ENCODE peak calls at places on chromosomes 16 and 17, in six cellular contexts. M is psoas muscle, B is endodermal cell, A is fibroblast of lung, Z is tibial artery, W is adrenal gland. N is an unnamed sample.
A peak's percentile ranks its signal among the peaks of the same experiment; 100 is the strongest.

GRCh38 chr17:51088287-51088686 is 32.4 kb downstream of the SPAG9 start:
- DNase-seq in B (no peak), A (no peak), W (no peak), Z (no peak), M (no peak), N (no peak)

GRCh38 chr16:80274576-80275191 is 266.1 kb upstream of the DYNLRB2 start:
- DNase-seq in M (no peak), B (no peak), A (peak; percentile 23), W (no peak), Z (no peak), N (peak; percentile 49)

GRCh38 chr17:12794919-12795517 is 5.7 kb downstream of the ARHGAP44 start:
- DNase-seq in A (no peak), M (no peak), B (no peak), Z (no peak), W (no peak), N (no peak)

GRCh38 chr17:72125742-72126141 is 4.9 kb downstream of the SOX9 start:
- DNase-seq in W (no peak), B (no peak), Z (no peak), A (no peak), M (no peak), N (no peak)

GRCh38 chr16:31477220-31478216 is 5.4 kb upstream of the SLC5A2 start:
- DNase-seq in B (peak; percentile 92), M (peak; percentile 59), Z (no peak), A (no peak), W (peak; percentile 59), N (no peak)

GRCh38 chr17:31869031-31869430 is 10.0 kb upstream of the COPRS start:
- DNase-seq in Z (no peak), W (no peak), B (no peak), M (no peak), A (no peak), N (no peak)

GRCh38 chr17:21174719-21175118 is 39.2 kb downstream of the TMEM11 start:
- DNase-seq in B (peak; percentile 36), Z (no peak), M (peak; percentile 69), A (no peak), W (no peak), N (no peak)

GRCh38 chr16:14409563-14409962 is 220.5 kb downstream of the PARN start:
- DNase-seq in M (peak; percentile 67), A (peak; percentile 92), W (no peak), Z (peak; percentile 84), B (no peak), N (peak; percentile 37)

GRCh38 chr17:17416400-17417360 is 60.1 kb upstream of the MED9 start:
- DNase-seq in A (peak; percentile 68), Z (no peak), M (no peak), B (peak; percentile 45), W (peak; percentile 29), N (no peak)

GRCh38 chr16:28261916-28262315 is 30.4 kb upstream of the SBK1 start:
- DNase-seq in W (no peak), B (no peak), A (no peak), Z (no peak), M (peak; percentile 94), N (no peak)

GRCh38 chr17:7912927-7913524 is 3.1 kb downstream of the RNF227 start:
- DNase-seq in M (no peak), A (peak; percentile 86), Z (no peak), B (peak; percentile 74), W (no peak), N (peak; percentile 61)

GRCh38 chr16:65745201-65745600 is 621.3 kb upstream of the CDH5 start:
- DNase-seq in W (no peak), B (no peak), M (no peak), Z (no peak), A (no peak), N (no peak)

GRCh38 chr16:1019234-1019933 is 37.8 kb downstream of the SOX8 start:
- DNase-seq in Z (no peak), M (no peak), A (no peak), B (no peak), W (no peak), N (peak; percentile 45)

GRCh38 chr17:79760197-79760906 is 17.6 kb upstream of the CBX2 start:
- DNase-seq in W (no peak), A (no peak), Z (no peak), M (no peak), B (no peak), N (no peak)

GRCh38 chr17:19508327-19508867 is 25.3 kb upstream of the SLC47A1 start:
- DNase-seq in M (peak; percentile 70), Z (no peak), B (peak; percentile 88), A (no peak), W (peak; percentile 40), N (no peak)

GRCh38 chr17:39663340-39663687 is 1.8 kb upstream of the TCAP start:
- DNase-seq in B (no peak), W (no peak), Z (no peak), A (no peak), M (no peak), N (no peak)

GRCh38 chr16:79757163-79757562 is 156.6 kb upstream of the MAF start:
- DNase-seq in M (no peak), B (no peak), W (no peak), Z (no peak), A (no peak), N (no peak)

GRCh38 chr17:37493249-37494027 is 3.7 kb downstream of the DUSP14 start:
- DNase-seq in M (no peak), Z (no peak), B (no peak), A (peak; percentile 77), W (no peak), N (no peak)

GRCh38 chr16:383326-384020 is 1.7 kb upstream of the PGAP6 start:
- DNase-seq in M (no peak), B (peak; percentile 93), Z (no peak), W (peak; percentile 56), A (no peak), N (no peak)

GRCh38 chr17:66541461-66542182 is 239.2 kb downstream of the PRKCA start:
- DNase-seq in A (no peak), B (no peak), W (no peak), Z (no peak), M (no peak), N (no peak)

GRCh38 chr16:12716658-12717057 is 87.0 kb downstream of the CPPED1 start:
- DNase-seq in A (no peak), Z (no peak), M (no peak), B (no peak), W (no peak), N (no peak)

DNA sequence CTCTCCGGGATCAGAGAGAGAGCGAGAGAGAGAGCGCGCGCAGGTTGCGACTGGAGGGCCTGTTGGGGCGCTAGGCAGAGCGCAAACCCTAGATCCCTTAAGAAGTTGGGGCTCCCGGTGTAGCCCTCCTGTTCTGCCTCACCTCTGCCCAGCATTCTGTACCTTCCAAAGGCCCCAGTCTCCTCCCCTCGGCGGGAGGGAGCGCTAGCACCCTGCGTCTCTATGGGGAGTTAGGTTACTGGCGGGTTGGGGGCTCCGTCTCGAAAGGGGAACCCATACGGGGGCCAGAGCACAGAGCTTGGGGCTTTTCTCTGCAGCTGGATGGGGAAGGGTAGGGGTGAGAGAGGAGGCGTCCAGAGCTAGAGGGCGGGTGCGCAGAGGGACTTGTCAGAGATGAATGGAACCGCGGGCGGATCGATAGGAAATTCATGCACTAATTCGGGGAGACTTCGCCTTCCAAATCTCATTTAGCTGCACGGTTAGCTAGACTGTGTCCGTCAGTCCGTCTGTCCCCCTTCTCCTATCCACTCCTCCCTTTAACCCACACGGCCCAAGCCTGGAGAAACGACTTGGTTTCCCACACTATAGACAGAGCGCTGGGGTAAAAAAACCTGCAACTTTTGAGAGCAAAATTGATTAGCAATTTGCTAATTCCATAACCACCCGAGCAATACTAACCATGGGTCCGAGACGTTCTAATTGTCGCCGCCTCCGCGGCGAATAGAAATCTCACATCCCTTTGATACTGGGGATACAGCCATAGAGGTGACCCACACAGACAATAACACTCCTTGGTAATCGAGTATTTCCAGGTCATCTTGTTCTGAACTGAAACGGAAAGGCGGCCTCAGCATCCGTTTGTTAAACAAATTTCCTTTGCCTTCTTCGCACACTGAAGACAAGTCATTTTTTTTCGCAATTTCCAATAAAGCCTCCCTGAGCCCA is 738 bp upstream of the HOXB4 start:
- DNase-seq in M (no peak), A (peak; percentile 74), Z (no peak), B (peak; percentile 71), W (no peak), N (no peak)
- H3K27ac ChIP-seq in M (peak overlapping the region; percentile 65), A (peak overlapping the region; percentile 98), Z (peak overlapping the region; percentile 75), B (no peak overlapping the region), W (peak overlapping the region; percentile 87), N (peak overlapping the region; percentile 74)

DNA sequence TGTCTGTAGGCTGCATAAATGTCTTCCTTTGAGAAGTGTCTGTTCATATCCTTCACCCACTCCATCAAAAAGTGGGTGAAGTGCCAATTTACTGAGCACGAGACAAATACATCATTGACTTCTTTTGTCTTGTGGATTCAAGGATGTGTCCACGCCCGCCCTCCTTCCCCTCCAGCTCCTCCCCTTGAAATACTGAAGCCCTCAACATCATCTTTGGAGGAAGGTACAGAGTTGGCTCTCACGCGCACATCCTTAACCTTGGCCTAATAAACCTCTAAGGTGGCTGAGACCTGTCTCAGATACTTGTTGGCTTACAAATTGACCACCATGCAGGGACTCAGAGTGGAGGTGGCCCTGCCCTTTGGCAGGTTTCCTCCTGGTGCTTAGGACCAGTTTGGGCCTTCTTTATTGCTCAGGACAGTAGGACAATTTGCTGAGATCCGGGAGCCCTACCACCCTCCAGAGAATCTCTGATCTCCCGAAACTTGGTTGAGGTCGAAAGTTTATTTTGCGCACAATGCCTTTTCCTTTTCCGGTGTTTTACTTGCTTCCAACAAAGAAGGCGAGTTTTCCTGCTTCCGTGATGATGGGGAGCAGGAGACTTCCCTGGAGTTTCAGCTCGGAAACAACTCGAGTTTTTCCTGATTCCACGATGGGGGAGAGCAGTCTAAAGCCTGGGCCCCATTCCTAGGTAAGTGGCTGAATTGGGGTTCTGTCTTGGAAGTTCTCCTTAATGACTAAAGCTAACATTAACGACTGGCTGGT is 14.1 kb upstream of the CDK10 start:
- DNase-seq in Z (no peak), M (no peak), W (no peak), A (no peak), B (no peak), N (no peak)
- TF ChIP-seq CTCF in Z (no peak), M (no peak), W (no peak), A (no peak), B (no peak), N (no peak)

DNA sequence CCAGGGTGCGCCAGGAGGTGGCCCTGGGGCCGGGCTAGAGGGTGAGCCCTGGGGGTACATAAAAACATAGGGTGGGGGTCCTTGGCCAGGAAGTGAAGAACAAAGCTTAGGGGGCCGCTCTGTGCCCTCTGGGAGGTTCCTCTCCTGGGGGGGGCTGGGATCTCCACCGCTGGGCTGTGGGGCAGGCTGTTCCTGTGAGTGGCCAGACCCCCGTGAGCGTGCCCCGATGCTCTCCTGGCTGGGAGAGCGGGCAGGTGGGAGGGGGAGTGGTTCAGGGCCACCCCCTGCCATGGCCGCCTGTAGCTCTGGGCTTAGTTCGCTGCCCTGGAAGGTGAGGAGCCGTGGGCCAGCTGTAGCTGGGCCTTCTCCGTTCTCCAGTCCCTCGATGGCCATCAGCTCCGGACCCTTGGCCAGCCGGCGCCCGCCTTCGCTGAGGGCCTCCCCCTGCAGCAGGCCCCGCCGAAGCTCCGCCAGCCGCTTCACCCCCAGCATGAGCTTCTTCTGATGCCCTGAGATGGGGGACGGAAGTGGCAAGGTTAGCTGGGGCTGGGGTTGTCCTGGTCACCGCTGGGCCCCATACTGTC is 12.5 kb downstream of the CASKIN2 start:
- DNase-seq in A (no peak), M (no peak), B (no peak), Z (no peak), W (no peak), N (no peak)
- H3K27ac ChIP-seq in A (no peak overlapping the region), M (no peak overlapping the region), B (no peak overlapping the region), Z (peak overlapping the region; percentile 73), W (no peak overlapping the region), N (peak overlapping the region; percentile 10)

DNA sequence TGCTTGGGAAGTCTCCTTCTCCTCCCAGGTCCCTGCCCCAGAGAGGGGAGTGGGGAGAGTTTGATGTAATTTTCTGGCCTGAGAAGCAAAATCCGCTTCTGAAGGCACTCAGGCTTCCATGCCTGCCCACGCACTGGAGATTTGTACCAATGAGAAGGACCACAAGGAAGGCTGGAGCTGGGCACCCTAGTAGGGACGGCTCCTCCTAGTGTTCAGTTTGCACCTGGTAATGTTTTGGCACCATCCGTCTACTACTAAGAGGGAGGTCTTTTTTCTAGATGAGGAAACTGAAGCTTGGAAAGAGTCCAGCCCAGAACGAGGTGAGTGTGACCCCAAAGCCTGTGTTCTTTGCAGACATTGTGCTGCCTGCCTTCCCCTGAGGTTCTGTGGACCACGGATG is 83.6 kb upstream of the NLRP1 start:
- DNase-seq in M (no peak), A (no peak), B (peak; percentile 74), Z (no peak), W (no peak), N (no peak)
- TF ChIP-seq CTCF in M (no peak), A (no peak), B (peak; percentile 74), Z (no peak), W (no peak), N (no peak)

N was measured in RWPE1.